ENCODE peak calls at places on chromosomes 5 and 9, in six cellular contexts. P, K, A, C, R and S are unnamed samples.

GRCh38 chr9:4547016-4547415 is 56.7 kb downstream of the SLC1A1 start:
- DNase-seq in P (no peak), K (no peak), A (no peak), C (no peak), R (no peak), S (no peak)

GRCh38 chr5:9339206-9339818 is 206.6 kb downstream of the SEMA5A start:
- DNase-seq in P (peak), K (no peak), A (no peak), C (no peak), R (no peak), S (no peak)

GRCh38 chr9:8863886-8864881 is 1064.6 kb upstream of the DMAC1 start:
- DNase-seq in P (no peak), K (no peak), A (no peak), C (no peak), R (no peak), S (no peak)

GRCh38 chr5:3122216-3122615 is 370.7 kb upstream of the IRX2 start:
- DNase-seq in P (no peak), K (no peak), A (no peak), C (no peak), R (no peak), S (no peak)

GRCh38 chr5:10310073-10310779 is 2.5 kb upstream of the CMBL start:
- DNase-seq in P (peak), K (no peak), A (peak), C (no peak), R (peak), S (no peak)

GRCh38 chr9:124256517-124257069 is 1.2 kb upstream of the NEK6 start:
- DNase-seq in P (peak), K (no peak), A (peak), C (no peak), R (peak), S (no peak)

GRCh38 chr5:130279386-130279785 is 375.1 kb downstream of the CHSY3 start:
- DNase-seq in P (no peak), K (no peak), A (no peak), C (no peak), R (no peak), S (no peak)

GRCh38 chr5:168342985-168343384 is 51.5 kb downstream of the WWC1 start:
- DNase-seq in P (no peak), K (no peak), A (no peak), C (no peak), R (no peak), S (no peak)

GRCh38 chr9:7879551-7880245 is 80.1 kb upstream of the DMAC1 start:
- DNase-seq in P (no peak), K (no peak), A (no peak), C (no peak), R (no peak), S (peak)

GRCh38 chr9:18463991-18464390 is 10.0 kb upstream of the ADAMTSL1 start:
- DNase-seq in P (no peak), K (no peak), A (no peak), C (no peak), R (no peak), S (no peak)

GRCh38 chr5:178622679-178623247 is 4.1 kb downstream of the CLK4 start:
- DNase-seq in P (no peak), K (no peak), A (no peak), C (no peak), R (no peak), S (no peak)

GRCh38 chr9:6899274-6899673 is 141.5 kb downstream of the KDM4C start:
- DNase-seq in P (no peak), K (no peak), A (no peak), C (no peak), R (no peak), S (no peak)

GRCh38 chr9:89850633-89851325 is 246.0 kb downstream of the GADD45G start:
- DNase-seq in P (no peak), K (no peak), A (no peak), C (peak), R (no peak), S (no peak)

GRCh38 chr9:133787749-133788015 is 49.5 kb upstream of the SARDH start:
- DNase-seq in P (no peak), K (no peak), A (no peak), C (no peak), R (peak), S (no peak)

GRCh38 chr9:35070823-35071813 is 1.3 kb downstream of the VCP start:
- DNase-seq in P (no peak), K (no peak), A (no peak), C (no peak), R (no peak), S (no peak)

GRCh38 chr5:7668627-7669026 is 182.3 kb downstream of the CFAP90 start:
- DNase-seq in P (no peak), K (no peak), A (no peak), C (no peak), R (no peak), S (no peak)

GRCh38 chr9:94908583-94909249 is 182.2 kb downstream of the AOPEP start:
- DNase-seq in P (peak), K (no peak), A (no peak), C (no peak), R (no peak), S (no peak)

GRCh38 chr5:32754251-32754650 is 43.1 kb downstream of the NPR3 start:
- DNase-seq in P (no peak), K (no peak), A (no peak), C (no peak), R (no peak), S (no peak)

GRCh38 chr5:82967072-82967471 is 110.1 kb downstream of the TMEM167A start:
- DNase-seq in P (no peak), K (no peak), A (no peak), C (no peak), R (no peak), S (no peak)

GRCh38 chr9:93065321-93065720 is 6.8 kb downstream of the SUSD3 start:
- DNase-seq in P (no peak), K (no peak), A (no peak), C (no peak), R (no peak), S (no peak)

GRCh38 chr9:125510980-125511379 is 196.0 kb downstream of the MAPKAP1 start:
- DNase-seq in P (no peak), K (no peak), A (no peak), C (no peak), R (no peak), S (no peak)

GRCh38 chr5:146528232-146528631 is 12.2 kb upstream of the GPR151 start:
- DNase-seq in P (peak), K (no peak), A (no peak), C (no peak), R (no peak), S (no peak)

GRCh38 chr9:32251539-32251938 is 132.9 kb upstream of the ACO1 start:
- DNase-seq in P (peak), K (no peak), A (no peak), C (no peak), R (no peak), S (peak)

GRCh38 chr9:126363250-126363649 is 36.6 kb downstream of the MVB12B start:
- DNase-seq in P (no peak), K (no peak), A (no peak), C (no peak), R (no peak), S (no peak)

GRCh38 chr5:3778945-3779344 is 183.3 kb downstream of the IRX1 start:
- DNase-seq in P (no peak), K (no peak), A (no peak), C (no peak), R (no peak), S (no peak)

GRCh38 chr5:15463231-15463630 is 36.7 kb upstream of the FBXL7 start:
- DNase-seq in P (peak), K (no peak), A (no peak), C (no peak), R (no peak), S (no peak)
- TF ChIP-seq CTCF in P (peak), K (no peak), A (no peak), C (no peak), R (no peak), S (peak)

GRCh38 chr5:151459680-151460079 is 12.3 kb downstream of the SLC36A1 start:
- DNase-seq in P (no peak), K (no peak), A (no peak), C (no peak), R (no peak), S (no peak)

GRCh38 chr5:151461312-151461711 is 13.9 kb downstream of the SLC36A1 start:
- DNase-seq in P (no peak), K (no peak), A (no peak), C (no peak), R (no peak), S (no peak)

GRCh38 chr5:151464101-151464500 is 16.7 kb downstream of the SLC36A1 start:
- DNase-seq in P (no peak), K (no peak), A (no peak), C (no peak), R (no peak), S (no peak)

GRCh38 chr5:151465476-151465875 is 18.1 kb downstream of the SLC36A1 start:
- DNase-seq in P (no peak), K (no peak), A (no peak), C (no peak), R (no peak), S (no peak)

DNA sequence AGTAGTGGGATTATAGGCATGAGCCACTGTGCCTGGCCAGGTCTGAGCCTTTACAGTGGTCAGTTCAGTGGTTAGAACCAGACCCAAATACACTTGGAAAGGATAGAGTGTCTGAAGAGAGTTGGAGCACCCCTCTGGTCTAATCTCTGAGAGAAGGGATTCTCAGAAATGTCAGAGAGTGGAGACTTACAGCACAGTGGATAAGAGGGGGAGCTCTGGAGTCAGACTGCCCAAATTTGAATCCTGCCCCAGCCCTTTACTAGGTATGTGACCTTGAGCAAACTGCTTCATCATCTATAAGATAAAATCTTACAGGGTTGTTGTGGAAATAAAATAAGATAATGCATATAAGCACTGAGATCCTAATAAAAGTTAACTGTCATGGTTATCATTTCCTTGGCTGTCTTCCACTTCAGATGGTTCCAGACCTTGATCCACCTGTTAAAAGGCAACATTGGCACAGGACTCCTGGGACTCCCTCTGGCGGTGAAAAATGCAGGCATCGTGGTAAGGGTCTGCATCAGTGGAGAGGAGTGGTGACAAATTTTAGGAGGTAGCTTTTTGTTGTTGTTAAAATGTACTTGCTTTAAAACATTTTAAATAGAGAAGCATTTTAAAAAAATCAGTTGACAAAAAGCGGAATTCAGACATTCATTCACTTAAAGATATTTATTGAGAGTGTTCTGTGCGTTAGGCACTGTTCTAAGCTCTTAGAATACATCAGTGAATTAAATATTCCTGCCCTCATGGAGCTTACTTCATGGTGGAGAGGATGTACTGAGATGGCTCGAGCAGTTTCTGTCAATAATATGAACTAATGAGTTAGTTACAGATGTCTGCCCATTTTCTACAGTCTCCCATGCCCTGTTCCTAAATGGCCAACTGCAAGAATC is 16.0 kb downstream of the SLC36A1 start:
- DNase-seq in P (peak), K (no peak), A (no peak), C (no peak), R (peak), S (peak)
- TF ChIP-seq CTCF in P (peak), K (peak), A (no peak), C (no peak), R (peak), S (peak)

GRCh38 chr9:129460323-129461261 is 160.3 kb downstream of the C9orf50 start:
- DNase-seq in P (peak), K (peak), A (peak), C (peak), R (peak), S (peak)
- TF ChIP-seq CTCF in P (peak), K (no peak), A (no peak), C (no peak), R (no peak), S (no peak)

GRCh38 chr9:100427366-100428263 is 672 bp downstream of the MSANTD3 start:
- DNase-seq in P (peak), K (peak), A (peak), C (peak), R (peak), S (no peak)
- TF ChIP-seq CTCF in P (no peak), K (no peak), A (no peak), C (no peak), R (no peak), S (peak)

GRCh38 chr9:85244856-85245255 is 496.9 kb downstream of the AGTPBP1 start:
- DNase-seq in P (no peak), K (no peak), A (no peak), C (no peak), R (no peak), S (no peak)

GRCh38 chr9:85246566-85246965 is 495.2 kb downstream of the AGTPBP1 start:
- DNase-seq in P (no peak), K (no peak), A (no peak), C (no peak), R (no peak), S (no peak)

GRCh38 chr9:85243921-85244320 is 497.8 kb downstream of the AGTPBP1 start:
- DNase-seq in P (no peak), K (no peak), A (no peak), C (no peak), R (no peak), S (no peak)

GRCh38 chr9:85249313-85249621 is 492.5 kb downstream of the AGTPBP1 start:
- DNase-seq in P (no peak), K (no peak), A (no peak), C (no peak), R (no peak), S (no peak)

DNA sequence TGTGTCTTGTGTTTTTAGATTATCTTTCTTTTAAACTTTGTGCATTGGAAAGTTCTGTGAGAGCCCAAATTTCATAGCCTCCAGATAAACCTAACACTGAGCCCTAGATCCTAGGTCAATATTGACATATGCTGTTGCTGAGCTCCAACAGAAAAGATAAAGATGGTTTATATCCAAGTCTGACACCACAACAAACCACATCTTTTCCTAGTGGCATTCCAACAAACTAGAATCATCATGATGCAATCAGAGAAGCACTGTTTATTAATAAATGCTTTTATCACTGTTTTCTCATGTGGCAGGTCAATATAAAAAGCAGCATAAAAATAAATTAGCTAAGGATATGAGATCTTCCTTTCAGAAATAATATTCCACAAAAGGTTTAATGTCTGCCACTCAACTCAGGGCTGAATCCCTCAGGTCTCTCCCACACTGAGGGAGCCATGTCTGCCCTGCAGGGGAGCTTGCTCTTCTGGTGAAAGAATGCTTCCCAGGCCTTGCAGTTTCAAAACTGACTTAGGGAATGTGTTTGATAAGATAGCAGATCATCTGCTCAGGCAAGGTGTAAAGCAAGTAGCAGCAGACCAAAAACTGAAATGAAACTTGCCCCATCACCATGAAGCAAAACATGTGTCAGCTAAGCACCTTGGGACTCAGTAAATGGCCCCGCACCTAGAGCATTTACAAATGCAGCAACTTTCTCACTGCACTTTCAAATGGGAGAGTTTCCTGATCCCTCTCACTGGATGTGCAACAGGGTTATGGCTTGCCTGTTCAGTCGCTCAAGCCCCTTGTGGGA is 493.0 kb downstream of the AGTPBP1 start:
- DNase-seq in P (peak), K (no peak), A (no peak), C (no peak), R (no peak), S (no peak)
- TF ChIP-seq CTCF in P (no peak), K (no peak), A (no peak), C (no peak), R (no peak), S (no peak)

GRCh38 chr5:914174-914573 is 21.5 kb downstream of the TRIP13 start:
- DNase-seq in P (no peak), K (no peak), A (no peak), C (no peak), R (no peak), S (no peak)

GRCh38 chr5:911601-912000 is 18.9 kb downstream of the TRIP13 start:
- DNase-seq in P (peak), K (no peak), A (no peak), C (no peak), R (no peak), S (no peak)

GRCh38 chr5:914612-915011 is 21.9 kb downstream of the TRIP13 start:
- DNase-seq in P (no peak), K (no peak), A (no peak), C (no peak), R (no peak), S (no peak)

GRCh38 chr5:910769-911160 is 18.1 kb downstream of the TRIP13 start:
- DNase-seq in P (no peak), K (no peak), A (no peak), C (no peak), R (no peak), S (no peak)

DNA sequence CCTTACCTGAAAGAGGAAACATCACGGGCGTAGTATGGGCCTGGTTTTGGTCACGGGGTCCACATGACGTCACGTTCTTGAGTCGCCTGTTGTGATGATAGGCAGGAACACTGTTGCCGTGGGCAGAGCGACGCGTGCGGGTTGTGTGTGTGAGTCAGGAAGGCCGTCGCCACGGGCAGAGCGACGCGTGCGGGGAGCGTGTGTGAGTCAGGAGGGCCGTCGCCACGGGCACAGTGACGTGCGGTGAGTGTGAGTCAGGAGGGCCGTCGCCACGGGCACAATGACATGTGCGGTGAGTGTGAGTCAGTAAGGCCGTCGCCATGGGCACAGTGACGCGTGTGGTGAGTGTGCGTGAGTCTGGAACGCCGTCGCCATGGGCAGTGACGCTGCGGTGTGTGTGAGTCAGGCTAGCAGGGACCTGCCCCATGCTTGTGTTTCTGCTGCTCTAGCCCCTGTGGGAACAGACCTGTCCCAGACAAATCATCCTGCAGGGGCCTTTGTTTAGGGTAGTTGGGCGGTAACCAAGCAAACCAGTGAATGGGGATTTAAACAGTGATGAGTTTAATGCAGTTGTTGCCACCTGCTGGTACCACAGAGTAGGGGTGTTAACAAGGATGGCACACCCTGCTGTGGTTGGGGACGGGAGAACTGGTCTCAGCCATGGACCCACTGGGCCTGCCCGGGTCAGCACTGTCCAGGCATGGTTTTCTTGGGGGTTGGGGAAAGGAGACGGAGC is 19.8 kb downstream of the TRIP13 start:
- DNase-seq in P (peak), K (peak), A (no peak), C (peak), R (no peak), S (no peak)
- TF ChIP-seq CTCF in P (peak), K (no peak), A (no peak), C (no peak), R (no peak), S (peak)

GRCh38 chr9:101457003-101457402 is 21.4 kb upstream of the ALDOB start:
- DNase-seq in P (no peak), K (no peak), A (no peak), C (no peak), R (no peak), S (no peak)
- TF ChIP-seq CTCF in P (no peak), K (no peak), A (no peak), C (no peak), R (no peak), S (no peak)

GRCh38 chr5:76617229-76617628 is 6.0 kb downstream of the F2RL2 start:
- DNase-seq in P (peak), K (no peak), A (no peak), C (no peak), R (no peak), S (no peak)
- TF ChIP-seq CTCF in P (no peak), K (no peak), A (no peak), C (no peak), R (no peak), S (no peak)